ENCODE peak calls at places on chromosome 21, in ten cellular contexts. P is iPS DF 19.7; B is stimulated activated CD4-positive, alpha-beta T cell treated with anti-CD3 and anti-CD28 coated beads, Interleukin-2, amount 100 ng/mL, for 24 hours; U is naive thymus-derived CD4-positive, alpha-beta T cell; O is NCI-H774; A is COR-L47; Z is H4; L is activated CD4-positive, alpha-beta T cell treated with anti-CD3 and anti-CD28 coated beads, Interleukin-2, amount 50 U/mL, for 1 hour; R is PC-9; D is esophagus squamous epithelium. Y is an unnamed sample.

GRCh38 chr21:34910396-34910795 is 138.7 kb downstream of the RUNX1 start:
- DNase-seq in P (no peak), B (no peak), U (no peak), O (no peak), A (no peak), Z (no peak), L (no peak), R (no peak), D (no peak), Y (no peak)

GRCh38 chr21:33032434-33033047 is 6.8 kb downstream of the OLIG2 start:
- DNase-seq in P (no peak), B (no peak), U (no peak), O (no peak), A (no peak), Z (no peak), L (no peak), R (no peak), D (no peak), Y (no peak)

GRCh38 chr21:45226540-45227326 is 61.0 kb downstream of the POFUT2 start:
- DNase-seq in P (no peak), B (peak), U (no peak), O (no peak), A (no peak), Z (no peak), L (peak), R (no peak), D (no peak), Y (no peak)

GRCh38 chr21:38479641-38480515 is 18.4 kb downstream of the ERG start:
- DNase-seq in P (no peak), B (no peak), U (no peak), O (no peak), A (no peak), Z (no peak), L (no peak), R (no peak), D (no peak), Y (no peak)

GRCh38 chr21:45322960-45323461 is 35.3 kb upstream of the POFUT2 start:
- DNase-seq in P (no peak), B (no peak), U (no peak), O (no peak), A (no peak), Z (peak), L (no peak), R (no peak), D (no peak), Y (no peak)

GRCh38 chr21:46093668-46094400 is 4.1 kb upstream of the COL6A2 start:
- DNase-seq in P (no peak), B (no peak), U (no peak), O (no peak), A (no peak), Z (no peak), L (no peak), R (no peak), D (no peak), Y (no peak)

GRCh38 chr21:38440746-38441145 is 57.5 kb downstream of the ERG start:
- DNase-seq in P (no peak), B (no peak), U (no peak), O (no peak), A (no peak), Z (peak), L (no peak), R (no peak), D (no peak), Y (no peak)

GRCh38 chr21:42721341-42721824 is 68.0 kb downstream of the PDE9A start:
- DNase-seq in P (no peak), B (no peak), U (no peak), O (no peak), A (no peak), Z (no peak), L (no peak), R (no peak), D (no peak), Y (no peak)

GRCh38 chr21:36741506-36741905 is 42.6 kb downstream of the SIM2 start:
- DNase-seq in P (no peak), B (no peak), U (no peak), O (no peak), A (no peak), Z (no peak), L (no peak), R (no peak), D (no peak), Y (no peak)

GRCh38 chr21:35220301-35220700 is 171.2 kb upstream of the RUNX1 start:
- DNase-seq in P (no peak), B (no peak), U (no peak), O (no peak), A (no peak), Z (no peak), L (no peak), R (no peak), D (no peak), Y (no peak)

GRCh38 chr21:16535100-16535418 is 805.3 kb downstream of the USP25 start:
- DNase-seq in P (no peak), B (no peak), U (no peak), O (peak), A (peak), Z (peak), L (no peak), R (no peak), D (no peak), Y (no peak)